ENCODE peak calls at places on chromosomes 5 and 9, in nine cellular contexts. R is activated CD4-positive, alpha-beta T cell treated with anti-CD3 and anti-CD28 coated beads, Interleukin-2, amount 10 ng/mL, durations not matched to agents 7 days and 5 days; W is fibroblast of mammary gland; S is stimulated activated effector memory CD8-positive, alpha-beta T cell treated with anti-CD3 and anti-CD28 coated beads, Interleukin-12 subunit alpha, Interleukin-12 subunit beta, amount 100 ng/mL, for 72 hours; H is NCI-H748 treated with DMSO at 0.1 percent for 48 hours; U is pons; L is ELR; C is coronary artery; E is epithelial cell of esophagus. G is an unnamed sample.

GRCh38 chr5:58886315-58887207 is 303.7 kb downstream of the RAB3C start:
- DNase-seq in R (peak; percentile 65), W (peak; percentile 77), S (peak; percentile 83), H (peak; percentile 55), U (peak; percentile 58), L (peak; percentile 72), C (peak; percentile 78), E (peak; percentile 75), G (peak; percentile 48)

GRCh38 chr9:82883436-82883835 is 179.5 kb downstream of the RASEF start:
- DNase-seq in R (no peak), W (no peak), S (no peak), H (no peak), U (no peak), L (no peak), C (no peak), E (no peak), G (no peak)

GRCh38 chr9:130371196-130371966 is 73.4 kb upstream of the ASS1 start:
- DNase-seq in R (no peak), W (no peak), S (no peak), H (no peak), U (no peak), L (no peak), C (no peak), E (no peak), G (no peak)

GRCh38 chr5:174381241-174381640 is 335.7 kb downstream of the NSG2 start:
- DNase-seq in R (no peak), W (no peak), S (no peak), H (no peak), U (no peak), L (no peak), C (no peak), E (no peak), G (no peak)

GRCh38 chr9:114100536-114100935 is 1.4 kb upstream of the KIF12 start:
- DNase-seq in R (no peak), W (no peak), S (no peak), H (no peak), U (no peak), L (no peak), C (no peak), E (no peak), G (no peak)

GRCh38 chr9:137075275-137075775 is 2.0 kb upstream of the UAP1L1 start:
- DNase-seq in R (no peak), W (no peak), S (no peak), H (no peak), U (no peak), L (no peak), C (no peak), E (peak; percentile 51), G (no peak)

GRCh38 chr9:16445141-16445920 is 425.1 kb downstream of the BNC2 start:
- DNase-seq in R (no peak), W (peak; percentile 50), S (no peak), H (peak; percentile 86), U (peak; percentile 59), L (peak; percentile 21), C (no peak), E (peak; percentile 89), G (no peak)

GRCh38 chr9:125904155-125904841 is 157.1 kb downstream of the PBX3 start:
- DNase-seq in R (no peak), W (no peak), S (no peak), H (peak; percentile 91), U (peak; percentile 61), L (no peak), C (no peak), E (no peak), G (no peak)

GRCh38 chr9:93730643-93731042 is 154.3 kb downstream of the PHF2 start:
- DNase-seq in R (no peak), W (no peak), S (no peak), H (no peak), U (no peak), L (no peak), C (no peak), E (no peak), G (no peak)

GRCh38 chr9:86405926-86406325 is 51.7 kb upstream of the TUT7 start:
- DNase-seq in R (no peak), W (peak; percentile 98), S (no peak), H (no peak), U (peak; percentile 29), L (peak; percentile 91), C (no peak), E (peak; percentile 96), G (peak; percentile 5)

GRCh38 chr5:150350524-150351344 is 6.8 kb upstream of the TCOF1 start:
- DNase-seq in R (peak; percentile 63), W (peak; percentile 81), S (peak; percentile 73), H (no peak), U (peak; percentile 93), L (peak; percentile 84), C (no peak), E (peak; percentile 76), G (peak; percentile 61)

GRCh38 chr5:138212828-138213160 is 329 bp downstream of the CDC23 start:
- DNase-seq in R (peak; percentile 30), W (peak; percentile 17), S (no peak), H (no peak), U (no peak), L (peak; percentile 41), C (peak; percentile 74), E (peak; percentile 33), G (no peak)

GRCh38 chr5:1967716-1968115 is 85.0 kb upstream of the IRX4 start:
- DNase-seq in R (no peak), W (no peak), S (peak; percentile 10), H (no peak), U (no peak), L (no peak), C (no peak), E (no peak), G (no peak)

GRCh38 chr9:4137755-4138154 is 162.1 kb downstream of the GLIS3 start:
- DNase-seq in R (no peak), W (peak; percentile 90), S (no peak), H (no peak), U (no peak), L (peak; percentile 90), C (no peak), E (peak; percentile 79), G (no peak)

GRCh38 chr9:128175102-128175563 is 15.1 kb downstream of the BBLN start:
- DNase-seq in R (no peak), W (peak; percentile 58), S (no peak), H (no peak), U (no peak), L (peak; percentile 85), C (no peak), E (no peak), G (no peak)

GRCh38 chr5:171897231-171897630 is 109.2 kb downstream of the FBXW11 start:
- DNase-seq in R (no peak), W (no peak), S (no peak), H (no peak), U (no peak), L (no peak), C (no peak), E (no peak), G (no peak)

GRCh38 chr9:77374266-77374665 is 196.9 kb downstream of the VPS13A start:
- DNase-seq in R (no peak), W (peak; percentile 28), S (no peak), H (no peak), U (no peak), L (peak; percentile 54), C (no peak), E (peak; percentile 23), G (no peak)

GRCh38 chr9:127057970-127058644 is 64.3 kb downstream of the ANGPTL2 start:
- DNase-seq in R (no peak), W (peak; percentile 59), S (no peak), H (no peak), U (peak; percentile 94), L (no peak), C (no peak), E (no peak), G (no peak)

G was measured in CD4-positive, CD25-positive, alpha-beta regulatory T cell.